ENCODE peak calls at places on chromosomes 5 and 9, in seven cellular contexts. R is MM.1S, O is fibroblast of lung, J is left ventricle myocardium inferior, W is mucosa of descending colon, E is brain microvascular endothelial cell, P is heart right ventricle. Z is an unnamed sample.
A peak's percentile ranks its signal among the peaks of the same experiment; 100 is the strongest.

GRCh38 chr5:33690736-33691135 is 201.1 kb downstream of the ADAMTS12 start:
- DNase-seq in P (no peak), O (peak; percentile 64), R (no peak), J (no peak), W (no peak), E (peak; percentile 90), Z (no peak)

GRCh38 chr5:112776301-112776856 is 38.7 kb downstream of the APC start:
- DNase-seq in E (peak; percentile 58), R (no peak), W (no peak), P (no peak), J (no peak), O (peak; percentile 94), Z (no peak)

GRCh38 chr9:69308217-69308931 is 16.6 kb upstream of the ENTREP1 start:
- DNase-seq in P (no peak), R (no peak), J (no peak), W (no peak), O (no peak), E (no peak), Z (no peak)

GRCh38 chr5:56123531-56124243 is 109.4 kb downstream of the ANKRD55 start:
- DNase-seq in E (peak; percentile 100), R (no peak), O (peak; percentile 99), P (peak; percentile 37), J (peak; percentile 62), W (peak; percentile 27), Z (no peak)

GRCh38 chr9:99210572-99210971 is 11.2 kb downstream of the ALG2 start:
- DNase-seq in E (no peak), P (no peak), J (no peak), W (no peak), O (no peak), R (no peak), Z (no peak)

GRCh38 chr9:137015976-137016375 is 12.1 kb downstream of the ABCA2 start:
- DNase-seq in P (no peak), W (no peak), O (no peak), R (no peak), E (no peak), J (no peak), Z (no peak)

GRCh38 chr5:173735691-173736090 is 119.2 kb upstream of the BOD1 start:
- DNase-seq in W (no peak), O (no peak), R (no peak), J (no peak), P (no peak), E (no peak), Z (no peak)

GRCh38 chr9:134295746-134296250 is 30.5 kb upstream of the RXRA start:
- DNase-seq in R (no peak), J (peak; percentile 9), P (peak; percentile 2), E (no peak), W (peak; percentile 10), O (no peak), Z (no peak)

GRCh38 chr5:6582507-6583048 is 50.3 kb downstream of the NSUN2 start:
- DNase-seq in O (no peak), W (no peak), R (no peak), E (no peak), J (no peak), P (no peak), Z (no peak)

GRCh38 chr9:95078934-95079333 is 238.6 kb downstream of the FANCC start:
- DNase-seq in O (no peak), P (no peak), R (no peak), E (no peak), W (no peak), J (no peak), Z (no peak)

DNA sequence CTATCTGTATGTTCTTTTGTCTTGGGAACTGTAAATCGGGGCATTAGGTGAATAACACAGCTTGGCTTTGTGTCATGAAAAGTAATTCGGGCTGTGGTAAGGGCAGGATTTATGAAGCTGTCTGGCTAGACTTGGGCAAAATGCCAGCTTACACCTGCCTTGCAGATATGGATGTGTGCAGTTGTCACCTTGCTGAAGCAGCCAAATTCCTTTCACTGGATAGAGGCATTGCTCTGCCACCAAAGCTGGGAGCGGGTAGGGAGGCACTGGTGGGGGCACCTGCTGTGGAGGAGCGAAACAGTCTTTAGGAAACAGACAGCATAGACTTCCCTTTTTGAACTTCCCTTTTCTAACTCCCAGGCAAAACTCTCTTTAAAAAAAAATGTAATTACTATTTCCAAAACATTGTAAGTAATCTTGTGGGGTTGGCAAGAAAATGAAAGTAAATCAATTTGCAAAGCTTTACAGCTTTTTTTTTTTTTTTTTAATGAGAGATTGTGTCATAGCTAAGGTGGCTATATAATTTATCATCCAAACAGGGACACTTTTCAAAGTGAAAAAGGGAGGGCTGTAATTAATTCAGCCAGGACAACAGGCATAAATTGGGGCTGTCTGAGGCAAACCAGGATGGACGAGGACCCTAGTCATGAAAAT is 545.3 kb downstream of the CSNK1G3 start:
- DNase-seq in R (peak; percentile 72), W (peak; percentile 54), P (peak; percentile 11), O (no peak), J (peak; percentile 19), E (no peak), Z (peak; percentile 58)
- H3K4me3 ChIP-seq in R (peak overlapping the region; percentile 27), W (no peak overlapping the region), P (peak overlapping the region; percentile 18), O (no peak overlapping the region), J (peak overlapping the region; percentile 41), E (no peak overlapping the region), Z (peak overlapping the region; percentile 42)

GRCh38 chr5:108579236-108579635 is 168.5 kb upstream of the FER start:
- DNase-seq in P (no peak), R (no peak), J (no peak), E (no peak), W (no peak), O (no peak), Z (no peak)
- TF ChIP-seq CTCF in P (no peak), R (no peak), J (no peak), E (no peak), W (no peak), O (no peak), Z (no peak)

GRCh38 chr9:129008986-129009583 is 19.0 kb downstream of the SH3GLB2 start:
- DNase-seq in W (no peak), R (no peak), P (no peak), O (no peak), J (no peak), E (no peak), Z (no peak)
- H3K4me3 ChIP-seq in W (no peak overlapping the region), R (no peak overlapping the region), P (no peak overlapping the region), O (no peak overlapping the region), J (no peak overlapping the region), E (no peak overlapping the region), Z (no peak overlapping the region)

GRCh38 chr5:146451411-146451810 is 4.3 kb downstream of the TCERG1 start:
- DNase-seq in O (no peak), R (no peak), J (no peak), W (no peak), E (no peak), P (no peak), Z (no peak)
- TF ChIP-seq CTCF in O (no peak), R (peak; percentile 25), J (no peak), W (no peak), E (peak; percentile 49), P (no peak), Z (peak; percentile 32)

DNA sequence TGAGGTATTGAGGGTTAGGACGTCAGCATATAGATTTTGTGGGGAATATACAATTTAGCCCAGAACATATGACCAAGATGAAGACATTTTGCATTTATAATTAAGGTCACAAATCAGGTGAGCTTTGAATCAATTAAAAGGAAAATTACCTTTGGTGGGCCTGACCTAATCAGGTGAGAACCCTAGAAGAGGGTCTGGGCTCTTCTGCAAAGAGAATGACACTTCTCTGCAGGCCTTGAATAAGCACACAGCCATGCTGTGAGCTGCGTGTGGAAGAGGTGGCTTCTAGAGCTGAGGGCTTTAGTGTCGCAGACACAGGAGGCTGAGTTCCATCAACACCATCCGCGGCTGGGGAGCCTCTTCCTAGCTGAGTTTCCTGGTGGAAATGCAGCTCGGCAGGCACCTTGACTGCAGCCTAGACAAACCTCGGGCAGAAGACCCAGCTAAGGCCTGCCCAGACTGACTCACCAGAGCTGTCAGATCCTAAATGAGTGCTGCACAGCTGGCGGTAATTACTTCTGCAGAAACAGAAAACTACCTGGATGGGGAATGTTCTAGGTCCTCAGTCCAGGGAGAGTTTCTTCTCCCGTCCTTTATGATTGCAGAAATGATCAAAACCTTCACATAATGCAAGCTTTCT is 287.5 kb upstream of the IRX1 start:
- DNase-seq in P (no peak), O (no peak), W (no peak), R (no peak), E (no peak), J (no peak), Z (no peak)
- H3K4me3 ChIP-seq in P (no peak overlapping the region), O (no peak overlapping the region), W (no peak overlapping the region), R (no peak overlapping the region), E (no peak overlapping the region), J (no peak overlapping the region), Z (no peak overlapping the region)

DNA sequence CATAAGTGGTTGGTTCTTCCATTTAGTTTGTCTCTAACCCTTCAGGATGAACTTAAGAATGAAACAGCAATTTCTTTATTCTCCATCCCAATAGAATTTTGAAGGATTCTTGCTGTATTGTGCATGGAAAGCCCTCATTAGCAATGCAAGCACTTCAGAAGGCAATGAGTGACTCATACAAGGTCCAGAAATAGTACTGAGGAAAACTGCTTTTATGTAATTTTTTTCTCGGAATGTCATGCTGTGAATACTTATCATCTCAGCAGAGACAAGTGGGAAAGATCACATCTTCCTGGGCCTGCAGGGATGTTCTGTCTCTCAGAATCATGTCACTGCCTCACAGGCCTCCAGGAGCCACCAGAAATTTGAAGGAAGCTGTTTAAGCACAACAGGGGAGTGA is 91.2 kb upstream of the CD180 start:
- DNase-seq in R (no peak), O (peak; percentile 75), E (no peak), W (no peak), J (no peak), P (no peak), Z (no peak)
- TF ChIP-seq CTCF in R (no peak), O (no peak), E (no peak), W (no peak), J (no peak), P (no peak), Z (no peak)